ENCODE peak calls at places on chromosomes 4 and X, in five cellular contexts. Q is WTC11, C is natural killer cell, V is cardiac muscle cell, E is lower lobe of right lung. N is an unnamed sample.

GRCh38 chr4:125303058-125303457 is 11.7 kb upstream of the FAT4 start:
- DNase-seq in E (no peak), Q (no peak), C (no peak), V (no peak), N (no peak)

GRCh38 chrX:134396174-134396573 is 63.8 kb upstream of the HPRT1 start:
- DNase-seq in Q (no peak), V (peak; percentile 10), E (no peak), C (no peak), N (no peak)

GRCh38 chrX:124863303-124863702 is 456.4 kb upstream of the TEX13C start:
- DNase-seq in Q (peak; percentile 38), V (no peak), E (no peak), C (no peak), N (no peak)

GRCh38 chrX:134236690-134237362 is at the start of gene CCDC160:
- DNase-seq in C (peak; percentile 26), V (peak; percentile 34), Q (peak; percentile 79), E (peak; percentile 64), N (peak; percentile 7)

GRCh38 chrX:107827137-107827831 is 1.6 kb downstream of the MID2 start:
- DNase-seq in Q (no peak), C (no peak), V (peak; percentile 34), E (no peak), N (no peak)

GRCh38 chr4:79661196-79661595 is 253.2 kb upstream of the GK2 start:
- DNase-seq in E (no peak), C (no peak), V (no peak), Q (no peak), N (no peak)

GRCh38 chrX:69238153-69238959 is 73.1 kb upstream of the PJA1 start:
- DNase-seq in Q (no peak), V (no peak), C (no peak), E (no peak), N (peak; percentile 56)

GRCh38 chrX:152904151-152905080 is 6.5 kb downstream of the ZNF185 start:
- DNase-seq in E (no peak), Q (peak; percentile 75), V (peak; percentile 57), C (peak; percentile 20), N (no peak)

GRCh38 chr4:79225360-79225759 is 100.5 kb downstream of the NAA11 start:
- DNase-seq in Q (no peak), C (no peak), V (peak; percentile 70), E (no peak), N (no peak)

GRCh38 chrX:74249963-74250362 is 54.0 kb upstream of the ZCCHC13 start:
- DNase-seq in E (no peak), V (no peak), Q (peak; percentile 51), C (no peak), N (no peak)

GRCh38 chrX:118727686-118728339 is 407 bp downstream of the IL13RA1 start:
- DNase-seq in C (no peak), V (peak; percentile 39), Q (peak; percentile 10), E (peak; percentile 67), N (no peak)

GRCh38 chrX:21661316-21661715 is 3.2 kb upstream of the KLHL34 start:
- DNase-seq in Q (no peak), C (no peak), E (no peak), V (no peak), N (no peak)

GRCh38 chrX:41384041-41384705 is 50.2 kb downstream of the DDX3X start:
- DNase-seq in Q (no peak), C (no peak), E (peak; percentile 88), V (peak; percentile 90), N (no peak)

GRCh38 chr4:181939199-181939945 is 303.8 kb upstream of the TENM3 start:
- DNase-seq in V (peak; percentile 25), E (no peak), C (no peak), Q (no peak), N (no peak)

N was measured in occipital lobe.